ENCODE peak calls at places on chromosome 3, in six cellular contexts. R is omental fat pad; S is left lung; E is GM10248; I is CD8-positive, alpha-beta T cell; C is lower lobe of right lung. L is an unnamed sample.

GRCh38 chr3:70742081-70742480 is 429.6 kb upstream of the MDFIC2 start:
- DNase-seq in R (no peak), S (no peak), E (no peak), I (no peak), C (no peak), L (no peak)

GRCh38 chr3:101676765-101677435 is at the start of gene ZBTB11:
- DNase-seq in R (peak), S (peak), E (peak), I (peak), C (peak), L (peak)

GRCh38 chr3:196569003-196569516 is 600 bp downstream of the FBXO45 start:
- DNase-seq in R (peak), S (peak), E (peak), I (peak), C (peak), L (no peak)

GRCh38 chr3:168888781-168889180 is 774.7 kb downstream of the MECOM start:
- DNase-seq in R (no peak), S (no peak), E (no peak), I (no peak), C (no peak), L (no peak)

GRCh38 chr3:123409443-123410148 is 39.3 kb downstream of the ADCY5 start:
- DNase-seq in R (no peak), S (no peak), E (no peak), I (no peak), C (no peak), L (no peak)

GRCh38 chr3:196641278-196642058 is 2.0 kb downstream of the NRROS start:
- DNase-seq in R (no peak), S (no peak), E (no peak), I (peak), C (no peak), L (no peak)

GRCh38 chr3:30894521-30895289 is at the start of gene GADL1:
- DNase-seq in R (no peak), S (peak), E (no peak), I (no peak), C (peak), L (no peak)

GRCh38 chr3:53318522-53318921 is 28.8 kb downstream of the DCP1A start:
- DNase-seq in R (no peak), S (no peak), E (no peak), I (no peak), C (no peak), L (no peak)

GRCh38 chr3:175591375-175591774 is 732.2 kb downstream of the NAALADL2 start:
- DNase-seq in R (no peak), S (no peak), E (no peak), I (no peak), C (no peak), L (no peak)

GRCh38 chr3:171614318-171614967 is 154.2 kb upstream of the TNIK start:
- DNase-seq in R (no peak), S (peak), E (peak), I (no peak), C (no peak), L (no peak)

GRCh38 chr3:172622916-172623700 is 87.8 kb downstream of the NCEH1 start:
- DNase-seq in R (no peak), S (no peak), E (peak), I (peak), C (no peak), L (no peak)

GRCh38 chr3:106208266-106208665 is 339.5 kb upstream of the CBLB start:
- DNase-seq in R (no peak), S (no peak), E (no peak), I (no peak), C (no peak), L (no peak)

GRCh38 chr3:24259901-24260512 is 234.6 kb downstream of the THRB start:
- DNase-seq in R (no peak), S (no peak), E (no peak), I (no peak), C (no peak), L (no peak)

GRCh38 chr3:9503283-9503682 is 50.3 kb downstream of the LHFPL4 start:
- DNase-seq in R (peak), S (no peak), E (peak), I (peak), C (peak), L (peak)

GRCh38 chr3:169256027-169256426 is 407.5 kb downstream of the MECOM start:
- DNase-seq in R (no peak), S (no peak), E (no peak), I (no peak), C (no peak), L (no peak)

GRCh38 chr3:25151497-25151896 is 276.6 kb upstream of the RARB start:
- DNase-seq in R (no peak), S (no peak), E (no peak), I (no peak), C (no peak), L (no peak)

GRCh38 chr3:48306860-48307530 is 26.5 kb downstream of the SPINK8 start:
- DNase-seq in R (no peak), S (no peak), E (no peak), I (no peak), C (no peak), L (no peak)

GRCh38 chr3:137041251-137041650 is 83.5 kb downstream of the IL20RB start:
- DNase-seq in R (no peak), S (no peak), E (no peak), I (no peak), C (no peak), L (no peak)

GRCh38 chr3:137032465-137033120 is 74.8 kb downstream of the IL20RB start:
- DNase-seq in R (peak), S (peak), E (peak), I (peak), C (peak), L (peak)

GRCh38 chr3:137039570-137039969 is 81.8 kb downstream of the IL20RB start:
- DNase-seq in R (no peak), S (no peak), E (no peak), I (no peak), C (no peak), L (no peak)

DNA sequence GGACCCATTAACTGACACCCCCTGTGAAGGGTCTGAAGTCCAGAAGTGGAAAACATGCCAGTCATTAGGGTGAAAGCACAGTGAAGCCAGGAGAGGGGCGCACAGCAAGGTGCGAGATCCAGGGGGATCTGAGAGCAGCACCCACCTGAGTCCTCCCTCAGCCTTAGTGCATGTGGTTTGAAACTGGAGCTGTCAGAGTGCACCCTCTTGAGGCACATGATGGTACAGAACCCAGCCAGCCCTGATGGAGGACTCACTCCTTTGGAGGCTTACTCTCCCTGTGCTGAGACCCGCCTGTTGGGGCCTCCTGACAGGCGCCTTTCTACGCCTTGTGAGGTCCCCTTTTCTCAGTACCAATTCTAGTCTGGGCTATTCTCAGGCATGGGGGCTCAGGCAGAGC is 77.8 kb downstream of the IL20RB start:
- DNase-seq in R (no peak), S (no peak), E (no peak), I (no peak), C (no peak), L (no peak)
- TF ChIP-seq CTCF in R (no peak), S (no peak), E (peak), I (no peak), C (no peak), L (no peak)

DNA sequence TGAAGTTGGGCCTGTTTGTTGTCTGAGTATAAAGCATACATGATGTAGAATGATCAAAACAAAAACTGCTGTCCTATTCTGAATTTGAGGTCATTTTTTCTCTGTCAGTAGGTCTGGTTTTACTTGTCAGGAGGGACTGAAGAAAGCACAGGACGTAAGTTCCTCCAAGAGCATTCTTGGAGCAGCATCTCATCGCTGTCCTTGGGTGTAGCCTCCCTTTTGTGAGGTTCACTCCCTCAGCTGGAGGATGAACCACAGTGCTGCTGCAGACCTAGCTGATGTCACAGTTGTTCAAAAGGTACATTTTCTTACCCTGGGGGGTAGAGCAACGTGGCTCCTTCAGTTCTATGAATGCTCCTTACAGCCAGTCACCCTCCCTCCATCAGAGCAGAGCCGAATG is 490.0 kb upstream of the TBL1XR1 start:
- DNase-seq in R (no peak), S (no peak), E (no peak), I (no peak), C (no peak), L (no peak)
- TF ChIP-seq CTCF in R (no peak), S (no peak), E (no peak), I (no peak), C (no peak), L (no peak)

DNA sequence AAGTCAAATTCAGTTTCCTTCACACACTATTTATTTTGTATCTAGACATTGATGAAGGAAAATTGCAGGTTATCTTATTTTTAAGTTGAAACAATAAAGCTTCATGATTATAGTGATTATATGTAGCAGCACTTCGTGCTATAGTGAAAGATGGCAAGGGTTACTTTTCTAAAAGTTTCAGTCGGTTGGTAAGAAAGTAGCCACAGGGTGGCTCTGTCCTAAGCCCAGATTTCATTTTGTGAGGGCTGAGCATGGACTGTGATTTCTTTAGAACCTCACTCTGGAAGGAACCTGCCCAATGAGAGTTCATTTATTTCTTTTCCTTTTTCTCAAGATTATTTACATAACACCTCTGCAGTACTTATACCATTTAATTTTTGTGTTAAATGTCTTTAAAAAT is 66.5 kb downstream of the NME9 start:
- DNase-seq in R (no peak), S (no peak), E (no peak), I (no peak), C (no peak), L (no peak)
- TF ChIP-seq CTCF in R (no peak), S (no peak), E (no peak), I (no peak), C (no peak), L (peak)

GRCh38 chr3:7977245-7978103 is 524.1 kb upstream of the LMCD1 start:
- DNase-seq in R (no peak), S (no peak), E (no peak), I (no peak), C (no peak), L (no peak)
- TF ChIP-seq CTCF in R (no peak), S (no peak), E (no peak), I (no peak), C (no peak), L (no peak)

GRCh38 chr3:72050048-72050632 is 265.2 kb upstream of the PROK2 start:
- DNase-seq in R (no peak), S (no peak), E (no peak), I (no peak), C (no peak), L (no peak)
- TF ChIP-seq CTCF in R (no peak), S (no peak), E (no peak), I (no peak), C (no peak), L (no peak)

DNA sequence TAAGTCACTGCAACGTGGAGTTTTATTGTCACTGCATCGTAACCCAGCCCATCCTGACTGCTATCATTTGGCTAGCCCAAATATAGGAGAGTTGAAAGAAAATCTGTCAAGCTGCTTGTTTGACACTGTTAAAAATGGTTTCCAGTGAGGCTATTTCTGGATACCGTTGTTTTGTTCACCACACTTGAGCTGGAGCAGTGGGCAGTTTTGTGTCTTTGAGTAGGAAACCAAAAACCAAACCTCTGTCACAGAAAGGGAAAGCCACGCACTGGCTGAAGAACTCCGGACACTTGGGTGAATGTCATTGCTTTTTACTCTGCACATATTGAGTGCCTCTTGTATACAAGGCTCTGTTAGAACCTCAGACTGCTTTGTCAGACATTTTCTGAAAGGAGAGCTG is 446.4 kb upstream of the CFAP20DC start:
- DNase-seq in R (no peak), S (no peak), E (no peak), I (no peak), C (no peak), L (no peak)
- TF ChIP-seq CTCF in R (no peak), S (no peak), E (no peak), I (no peak), C (no peak), L (no peak)

GRCh38 chr3:100225883-100226282 is 34.9 kb upstream of the TBC1D23 start:
- DNase-seq in R (no peak), S (no peak), E (no peak), I (no peak), C (no peak), L (no peak)

GRCh38 chr3:100231668-100232067 is 29.1 kb upstream of the TBC1D23 start:
- DNase-seq in R (no peak), S (no peak), E (no peak), I (no peak), C (no peak), L (no peak)

GRCh38 chr3:100230715-100231114 is 30.1 kb upstream of the TBC1D23 start:
- DNase-seq in R (no peak), S (no peak), E (no peak), I (no peak), C (no peak), L (no peak)

GRCh38 chr3:100225193-100225592 is 35.6 kb upstream of the TBC1D23 start:
- DNase-seq in R (no peak), S (peak), E (no peak), I (no peak), C (no peak), L (no peak)

GRCh38 chr3:100226712-100227429 is 33.9 kb upstream of the TBC1D23 start:
- DNase-seq in R (no peak), S (no peak), E (no peak), I (no peak), C (no peak), L (no peak)
- TF ChIP-seq CTCF in R (no peak), S (no peak), E (no peak), I (no peak), C (no peak), L (no peak)

L was measured in D721Med.